ENCODE peak calls at places on chromosomes 12 and 14, in ten cellular contexts. C, K, Z, P, U, G, N, D, H and Y are unnamed samples.

GRCh38 chr12:80602455-80602854 is 105.0 kb upstream of the MYF6 start:
- DNase-seq in P (no peak), N (no peak), D (no peak), U (no peak), H (no peak), Z (no peak), G (no peak), K (no peak), C (no peak), Y (no peak)

GRCh38 chr14:61558271-61558670 is 137.0 kb upstream of the HIF1A start:
- DNase-seq in K (no peak), C (no peak), G (no peak), P (no peak), U (no peak), Z (no peak), D (no peak), H (no peak), N (no peak), Y (no peak)

GRCh38 chr14:64952598-64953309 is 10.2 kb upstream of the GPX2 start:
- DNase-seq in K (no peak), Z (no peak), H (no peak), N (no peak), P (no peak), G (no peak), C (no peak), D (no peak), U (no peak), Y (no peak)

GRCh38 chr12:49674318-49674985 is 32.8 kb downstream of the FMNL3 start:
- DNase-seq in U (no peak), C (no peak), N (no peak), G (no peak), K (no peak), H (no peak), P (no peak), Z (no peak), D (peak), Y (no peak)

GRCh38 chr14:22047105-22047504 is 373.5 kb upstream of the OR4E1 start:
- DNase-seq in N (peak), U (no peak), P (no peak), D (no peak), G (no peak), K (no peak), Z (peak), C (no peak), H (peak), Y (no peak)

GRCh38 chr12:32298917-32299316 is 100.4 kb upstream of the FGD4 start:
- DNase-seq in U (no peak), Z (no peak), C (no peak), P (no peak), H (no peak), G (no peak), N (no peak), D (no peak), K (no peak), Y (no peak)

GRCh38 chr12:25337916-25338315 is 87.2 kb upstream of the KRAS start:
- DNase-seq in D (no peak), Z (no peak), H (no peak), N (no peak), P (no peak), G (no peak), K (no peak), C (no peak), U (no peak), Y (no peak)

GRCh38 chr14:101252443-101253214 is 308.7 kb upstream of the DIO3 start:
- DNase-seq in Z (no peak), K (no peak), U (no peak), P (no peak), D (no peak), H (no peak), G (no peak), N (no peak), C (no peak), Y (no peak)

GRCh38 chr12:58915634-58916033 is 4.7 kb downstream of the LRIG3 start:
- DNase-seq in G (no peak), U (no peak), D (peak), P (peak), Z (peak), H (peak), C (peak), K (peak), N (peak), Y (peak)

GRCh38 chr14:55111122-55111705 is 17.8 kb upstream of the LGALS3 start:
- DNase-seq in K (no peak), U (no peak), G (no peak), D (no peak), C (no peak), N (no peak), H (no peak), P (no peak), Z (no peak), Y (no peak)

GRCh38 chr14:89277229-89277628 is 139.8 kb downstream of the FOXN3 start:
- DNase-seq in D (no peak), N (no peak), C (no peak), Z (no peak), P (no peak), G (no peak), U (no peak), H (no peak), K (no peak), Y (no peak)

GRCh38 chr12:13197526-13198141 is 1.1 kb downstream of the EMP1 start:
- DNase-seq in H (peak), P (peak), D (peak), K (no peak), N (no peak), U (no peak), G (no peak), Z (no peak), C (peak), Y (no peak)
- H3K27ac ChIP-seq in H (peak), P (peak), D (no peak), K (peak), N (peak), U (no peak), G (no peak), Z (no peak), C (peak), Y (peak)

GRCh38 chr14:102479777-102480176 is 29.8 kb downstream of the ANKRD9 start:
- DNase-seq in H (peak), K (peak), C (peak), U (no peak), G (peak), N (peak), D (peak), P (peak), Z (no peak), Y (peak)
- H3K27ac ChIP-seq in H (peak), K (peak), C (peak), U (no peak), G (peak), N (peak), D (no peak), P (peak), Z (no peak), Y (peak)

DNA sequence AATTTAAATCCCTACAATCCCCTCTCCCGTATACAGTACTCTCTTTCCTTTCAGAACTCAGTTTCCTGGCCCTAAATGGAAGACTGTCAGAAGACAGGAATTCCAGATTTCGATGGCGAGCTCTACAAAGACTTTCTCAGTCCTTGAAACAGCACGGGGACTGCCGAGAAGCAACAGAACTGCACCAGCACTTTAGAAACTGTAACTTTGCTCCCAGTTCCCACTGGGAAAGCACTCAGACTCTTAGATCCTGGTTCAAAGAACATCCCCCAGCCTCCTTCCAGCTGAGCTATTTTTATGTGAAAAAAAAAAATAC is 1.8 kb downstream of the PXN start:
- DNase-seq in D (no peak), N (peak), P (no peak), K (no peak), G (no peak), H (peak), U (no peak), Z (no peak), C (no peak), Y (no peak)
- H3K27ac ChIP-seq in D (peak), N (peak), P (peak), K (peak), G (peak), H (peak), U (peak), Z (no peak), C (peak), Y (peak)

GRCh38 chr14:99234982-99235491 is 37.0 kb downstream of the BCL11B start:
- DNase-seq in D (no peak), K (no peak), P (no peak), H (no peak), G (no peak), Z (peak), C (no peak), U (peak), N (no peak), Y (no peak)
- H3K27ac ChIP-seq in D (no peak), K (no peak), P (no peak), H (no peak), G (no peak), Z (peak), C (no peak), U (peak), N (no peak), Y (no peak)

GRCh38 chr12:91109148-91109564 is 2.1 kb downstream of the LUM start:
- DNase-seq in U (no peak), G (peak), Z (peak), N (peak), P (peak), D (peak), C (peak), H (peak), K (peak), Y (peak)
- H3K27ac ChIP-seq in U (no peak), G (no peak), Z (no peak), N (no peak), P (peak), D (no peak), C (no peak), H (peak), K (no peak), Y (no peak)

GRCh38 chr12:125140239-125140917 is 75.1 kb downstream of the AACS start:
- DNase-seq in C (no peak), N (no peak), K (no peak), P (no peak), U (no peak), G (no peak), Z (no peak), H (no peak), D (peak), Y (no peak)
- H3K27ac ChIP-seq in C (no peak), N (no peak), K (no peak), P (no peak), U (no peak), G (no peak), Z (no peak), H (no peak), D (peak), Y (no peak)

GRCh38 chr12:53795927-53796326 is 44.1 kb upstream of the CISTR start:
- DNase-seq in K (no peak), D (no peak), C (no peak), U (no peak), P (no peak), N (no peak), H (no peak), G (no peak), Z (no peak), Y (no peak)

GRCh38 chr12:53803194-53803593 is 51.4 kb upstream of the CISTR start:
- DNase-seq in H (no peak), Z (no peak), K (no peak), D (no peak), G (no peak), C (no peak), U (no peak), N (no peak), P (no peak), Y (no peak)

GRCh38 chr12:53803703-53804102 is 51.9 kb upstream of the CISTR start:
- DNase-seq in K (no peak), H (no peak), U (no peak), G (no peak), Z (no peak), N (no peak), C (no peak), P (no peak), D (no peak), Y (no peak)

GRCh38 chr12:53793221-53793620 is 41.4 kb upstream of the CISTR start:
- DNase-seq in P (no peak), D (no peak), Z (no peak), U (no peak), C (no peak), K (no peak), N (no peak), H (no peak), G (no peak), Y (no peak)

GRCh38 chr12:53798575-53798974 is 46.8 kb upstream of the CISTR start:
- DNase-seq in G (peak), Z (no peak), U (no peak), K (no peak), P (no peak), C (no peak), N (no peak), H (peak), D (no peak), Y (no peak)
- H3K27ac ChIP-seq in G (peak), Z (no peak), U (no peak), K (no peak), P (no peak), C (no peak), N (no peak), H (no peak), D (no peak), Y (no peak)